ENCODE peak calls at places on chromosome 18, in four cellular contexts. Y is endothelial cell of umbilical vein, M is fibroblast of the aortic adventitia, J is upper lobe of right lung. G is an unnamed sample.

GRCh38 chr18:62957885-62958472 is 242.6 kb downstream of the PHLPP1 start:
- DNase-seq in Y (peak), M (peak), J (no peak), G (no peak)

GRCh38 chr18:48342588-48342987 is 66.6 kb downstream of the ZBTB7C start:
- DNase-seq in Y (no peak), M (no peak), J (no peak), G (no peak)

GRCh38 chr18:36993068-36993467 is 164.1 kb downstream of the KIAA1328 start:
- DNase-seq in Y (peak), M (peak), J (no peak), G (no peak)

GRCh38 chr18:22185723-22186386 is 16.5 kb downstream of the GATA6 start:
- DNase-seq in Y (peak), M (no peak), J (no peak), G (no peak)

GRCh38 chr18:34592961-34593382 is 117.1 kb upstream of the DTNA start:
- DNase-seq in Y (peak), M (peak), J (no peak), G (peak)

GRCh38 chr18:70422061-70422965 is 133.5 kb downstream of the SOCS6 start:
- DNase-seq in Y (peak), M (peak), J (peak), G (peak)

GRCh38 chr18:22230403-22231042 is 61.1 kb downstream of the GATA6 start:
- DNase-seq in Y (no peak), M (peak), J (no peak), G (no peak)

GRCh38 chr18:22765889-22766288 is 167.2 kb upstream of the RBBP8 start:
- DNase-seq in Y (no peak), M (no peak), J (no peak), G (no peak)

GRCh38 chr18:41703744-41704530 is 251.1 kb upstream of the PIK3C3 start:
- DNase-seq in Y (peak), M (no peak), J (no peak), G (no peak)

GRCh38 chr18:48996901-48997463 is 46.2 kb upstream of the SMAD7 start:
- DNase-seq in Y (no peak), M (peak), J (no peak), G (no peak)

GRCh38 chr18:78396077-78396476 is 583.5 kb upstream of the SALL3 start:
- DNase-seq in Y (no peak), M (no peak), J (no peak), G (no peak)

GRCh38 chr18:79941473-79942119 is 9.9 kb downstream of the SLC66A2 start:
- DNase-seq in Y (no peak), M (no peak), J (peak), G (peak)

GRCh38 chr18:68623342-68623741 is 91.6 kb downstream of the TMX3 start:
- DNase-seq in Y (peak), M (peak), J (no peak), G (no peak)

GRCh38 chr18:47909484-47909883 is 21.0 kb downstream of the SMAD2 start:
- DNase-seq in Y (peak), M (no peak), J (no peak), G (no peak)

GRCh38 chr18:74353169-74353775 is 37.6 kb downstream of the C18orf63 start:
- DNase-seq in Y (peak), M (peak), J (no peak), G (no peak)

GRCh38 chr18:54612237-54612636 is 21.2 kb downstream of the DYNAP start:
- DNase-seq in Y (no peak), M (no peak), J (no peak), G (no peak)

GRCh38 chr18:77016133-77016839 is 116.3 kb downstream of the MBP start:
- DNase-seq in Y (no peak), M (no peak), J (no peak), G (no peak)

GRCh38 chr18:55384551-55385275 is 203.3 kb downstream of the TCF4 start:
- DNase-seq in Y (peak), M (peak), J (no peak), G (no peak)

GRCh38 chr18:63073481-63073880 is 246.1 kb downstream of the BCL2 start:
- DNase-seq in Y (no peak), M (no peak), J (no peak), G (no peak)

GRCh38 chr18:67600181-67600631 is 83.7 kb upstream of the DSEL start:
- DNase-seq in Y (no peak), M (peak), J (no peak), G (no peak)

GRCh38 chr18:31821452-31822171 is 60.9 kb upstream of the SLC25A52 start:
- DNase-seq in Y (peak), M (no peak), J (no peak), G (no peak)

GRCh38 chr18:24989760-24990547 is 362.0 kb downstream of the ZNF521 start:
- DNase-seq in Y (peak), M (no peak), J (no peak), G (no peak)
- H3K4me3 ChIP-seq in Y (no peak), M (no peak), J (no peak), G (no peak)

GRCh38 chr18:7647500-7647899 is 80.4 kb downstream of the PTPRM start:
- DNase-seq in Y (no peak), M (no peak), J (no peak), G (no peak)
- H3K4me3 ChIP-seq in Y (no peak), M (no peak), J (no peak), G (no peak)

GRCh38 chr18:57973889-57974288 is 70.1 kb upstream of the NEDD4L start:
- DNase-seq in Y (no peak), M (no peak), J (no peak), G (no peak)

GRCh38 chr18:57974585-57974984 is 69.4 kb upstream of the NEDD4L start:
- DNase-seq in Y (no peak), M (no peak), J (no peak), G (no peak)

GRCh38 chr18:57980573-57981348 is 63.3 kb upstream of the NEDD4L start:
- DNase-seq in Y (no peak), M (no peak), J (no peak), G (no peak)

GRCh38 chr18:57975805-57976204 is 68.2 kb upstream of the NEDD4L start:
- DNase-seq in Y (no peak), M (no peak), J (no peak), G (no peak)

GRCh38 chr18:57976230-57976773 is 67.7 kb upstream of the NEDD4L start:
- DNase-seq in Y (no peak), M (no peak), J (no peak), G (no peak)
- H3K4me3 ChIP-seq in Y (no peak), M (no peak), J (peak), G (no peak)

GRCh38 chr18:3061581-3062416 is 48.9 kb upstream of the LPIN2 start:
- DNase-seq in Y (no peak), M (no peak), J (no peak), G (no peak)
- H3K4me3 ChIP-seq in Y (no peak), M (no peak), J (no peak), G (no peak)

GRCh38 chr18:57882465-57882864 is 79.3 kb upstream of the ATP8B1 start:
- DNase-seq in Y (no peak), M (no peak), J (no peak), G (no peak)
- H3K4me3 ChIP-seq in Y (no peak), M (no peak), J (no peak), G (no peak)